ENCODE peak calls at places on chromosomes 11 and 22, in four cellular contexts. H, U, X and N are unnamed samples.

GRCh38 chr22:30277547-30278344 is 11.1 kb upstream of the OSM start:
- DNase-seq in H (no peak), U (no peak), X (no peak), N (no peak)

GRCh38 chr11:122682464-122682863 is 26.9 kb downstream of the UBASH3B start:
- DNase-seq in H (no peak), U (no peak), X (no peak), N (no peak)

GRCh38 chr22:36326178-36327161 is 61.3 kb downstream of the MYH9 start:
- DNase-seq in H (no peak), U (no peak), X (no peak), N (no peak)

GRCh38 chr11:12001152-12001551 is 7.3 kb downstream of the DKK3 start:
- DNase-seq in H (no peak), U (no peak), X (no peak), N (no peak)

GRCh38 chr11:134001101-134001500 is 44.3 kb upstream of the IGSF9B start:
- DNase-seq in H (no peak), U (no peak), X (no peak), N (no peak)

GRCh38 chr22:35627267-35628041 is 10.3 kb upstream of the MB start:
- DNase-seq in H (peak; percentile 30), U (peak; percentile 94), X (no peak), N (peak; percentile 47)

GRCh38 chr11:2142300-2142759 is 3.1 kb upstream of the IGF2 start:
- DNase-seq in H (no peak), U (no peak), X (no peak), N (no peak)

GRCh38 chr22:46829140-46829891 is 66.9 kb downstream of the TBC1D22A start:
- DNase-seq in H (no peak), U (peak; percentile 39), X (no peak), N (no peak)

GRCh38 chr22:46879083-46879482 is 116.6 kb downstream of the TBC1D22A start:
- DNase-seq in H (no peak), U (no peak), X (no peak), N (no peak)

GRCh38 chr11:76805206-76805913 is 22.2 kb downstream of the TSKU start:
- DNase-seq in H (peak; percentile 13), U (no peak), X (no peak), N (peak; percentile 43)

GRCh38 chr11:128835741-128836410 is 31.2 kb downstream of the KCNJ1 start:
- DNase-seq in H (no peak), U (no peak), X (no peak), N (peak; percentile 17)

GRCh38 chr11:32790916-32791315 is 3.5 kb downstream of the CCDC73 start:
- DNase-seq in H (no peak), U (no peak), X (no peak), N (no peak)

GRCh38 chr22:38262051-38262795 is 10.6 kb downstream of the TMEM184B start:
- DNase-seq in H (no peak), U (peak; percentile 46), X (no peak), N (peak; percentile 55)

GRCh38 chr11:119338318-119338890 is 2.3 kb downstream of the C1QTNF5 start:
- DNase-seq in H (peak; percentile 66), U (peak; percentile 63), X (peak; percentile 45), N (peak; percentile 87)

GRCh38 chr11:50174189-50174588 is 141.5 kb downstream of the OR4C45 start:
- DNase-seq in H (no peak), U (no peak), X (no peak), N (peak; percentile 7)

GRCh38 chr11:93279911-93280347 is 50.6 kb upstream of the DEUP1 start:
- DNase-seq in H (no peak), U (no peak), X (no peak), N (no peak)

GRCh38 chr11:125588505-125588904 is 4.1 kb upstream of the STT3A start:
- DNase-seq in H (no peak), U (no peak), X (no peak), N (no peak)

GRCh38 chr11:1676254-1676740 is 20.7 kb upstream of the KRTAP5-6 start:
- DNase-seq in H (no peak), U (no peak), X (no peak), N (no peak)

GRCh38 chr22:36220457-36220921 is 18.8 kb downstream of the APOL2 start:
- DNase-seq in H (no peak), U (no peak), X (no peak), N (peak; percentile 32)

GRCh38 chr11:61627831-61628753 is 47.2 kb upstream of the SYT7 start:
- DNase-seq in H (no peak), U (peak; percentile 80), X (no peak), N (peak; percentile 93)

GRCh38 chr11:34519595-34520235 is 6.1 kb upstream of the ELF5 start:
- DNase-seq in H (no peak), U (no peak), X (no peak), N (no peak)

GRCh38 chr22:21963790-21964211 is 11.2 kb upstream of the PPM1F start:
- DNase-seq in H (no peak), U (no peak), X (no peak), N (no peak)

GRCh38 chr11:116506446-116506845 is 266.3 kb downstream of the BUD13 start:
- DNase-seq in H (no peak), U (no peak), X (no peak), N (no peak)

GRCh38 chr22:46596819-46597218 is 23.4 kb upstream of the GRAMD4 start:
- DNase-seq in H (no peak), U (peak; percentile 89), X (no peak), N (peak; percentile 96)

GRCh38 chr11:120839201-120839600 is 184.7 kb upstream of the TBCEL start:
- DNase-seq in H (no peak), U (no peak), X (no peak), N (no peak)

GRCh38 chr11:131760191-131760951 is 390.0 kb downstream of the NTM start:
- DNase-seq in H (no peak), U (no peak), X (no peak), N (no peak)

GRCh38 chr22:37358386-37358785 is 68.9 kb downstream of the ELFN2 start:
- DNase-seq in H (no peak), U (no peak), X (no peak), N (no peak)

GRCh38 chr11:9748361-9748970 is 84.6 kb downstream of the SWAP70 start:
- DNase-seq in H (peak; percentile 56), U (peak; percentile 25), X (no peak), N (peak; percentile 52)

GRCh38 chr22:41862160-41862529 is 29.2 kb downstream of the SREBF2 start:
- DNase-seq in H (peak; percentile 42), U (no peak), X (no peak), N (no peak)

GRCh38 chr11:12164061-12165014 is 53.9 kb downstream of the MICAL2 start:
- DNase-seq in H (no peak), U (no peak), X (no peak), N (peak; percentile 37)

GRCh38 chr11:14417975-14418374 is 59.0 kb upstream of the RRAS2 start:
- DNase-seq in H (no peak), U (no peak), X (no peak), N (no peak)

GRCh38 chr11:134584706-134585445 is 172.8 kb upstream of the B3GAT1 start:
- DNase-seq in H (no peak), U (no peak), X (no peak), N (no peak)